ENCODE peak calls at places on chromosome 15, in four cellular contexts. One of them, this sample, is unnamed.
A peak's percentile ranks its signal among the peaks of the same experiment; 100 is the strongest.

GRCh38 chr15:101121511-101122090 is 130.2 kb downstream of the CHSY1 start:
- DNase-seq in AML-193: no peak
- DNase-seq in body of pancreas: peak; percentile 21
- DNase-seq in retina: peak; percentile 71
- DNase-seq in this sample: peak; percentile 67

GRCh38 chr15:89107984-89108383 is 19.7 kb downstream of the ABHD2 start:
- DNase-seq in AML-193: no peak
- DNase-seq in body of pancreas: no peak
- DNase-seq in retina: no peak
- DNase-seq in this sample: no peak

GRCh38 chr15:101449471-101450425 is 39.8 kb downstream of the PCSK6 start:
- DNase-seq in AML-193: no peak
- DNase-seq in body of pancreas: no peak
- DNase-seq in retina: no peak
- DNase-seq in this sample: peak; percentile 13

GRCh38 chr15:76939715-76940114 is 8.2 kb downstream of the RCN2 start:
- DNase-seq in AML-193: peak; percentile 24
- DNase-seq in body of pancreas: no peak
- DNase-seq in retina: no peak
- DNase-seq in this sample: no peak

GRCh38 chr15:73244333-73244732 is 124.4 kb downstream of the HCN4 start:
- DNase-seq in AML-193: no peak
- DNase-seq in body of pancreas: no peak
- DNase-seq in retina: no peak
- DNase-seq in this sample: no peak

GRCh38 chr15:59994855-59995557 is 9.1 kb upstream of the FOXB1 start:
- DNase-seq in AML-193: no peak
- DNase-seq in body of pancreas: no peak
- DNase-seq in retina: peak; percentile 78
- DNase-seq in this sample: no peak

GRCh38 chr15:85622432-85622831 is 172.3 kb downstream of the KLHL25 start:
- DNase-seq in AML-193: no peak
- DNase-seq in body of pancreas: no peak
- DNase-seq in retina: no peak
- DNase-seq in this sample: no peak

GRCh38 chr15:62306851-62307504 is 141.9 kb upstream of the C2CD4B start:
- DNase-seq in AML-193: peak; percentile 62
- DNase-seq in body of pancreas: peak; percentile 73
- DNase-seq in retina: peak; percentile 71
- DNase-seq in this sample: peak; percentile 80